ENCODE peak calls at places on chromosomes 11 and 22, in six cellular contexts. G is HCT116, I is A549, A is testis, H is K562, N is esophagus squamous epithelium. K is an unnamed sample.
A peak's percentile ranks its signal among the peaks of the same experiment; 100 is the strongest.

GRCh38 chr11:116037851-116038250 is 533.6 kb upstream of the CADM1 start:
- DNase-seq in I (no peak), N (no peak), H (no peak), G (no peak), A (no peak), K (no peak)

GRCh38 chr22:43216738-43217137 is 29.8 kb upstream of the TTLL12 start:
- DNase-seq in I (no peak), N (no peak), H (no peak), G (no peak), A (no peak), K (no peak)

GRCh38 chr11:129259950-129260349 is 67.8 kb upstream of the ARHGAP32 start:
- DNase-seq in G (no peak), I (no peak), H (no peak), A (no peak), N (no peak), K (no peak)

GRCh38 chr11:93945596-93945995 is 75.6 kb upstream of the HEPHL1 start:
- DNase-seq in N (no peak), A (no peak), I (no peak), G (no peak), H (no peak), K (no peak)

GRCh38 chr11:19187880-19188279 is 13.9 kb downstream of the CSRP3 start:
- DNase-seq in H (no peak), I (no peak), G (no peak), N (no peak), A (no peak), K (no peak)

GRCh38 chr22:46140989-46141928 is 9.1 kb upstream of the PPARA start:
- DNase-seq in H (no peak), I (no peak), N (no peak), A (no peak), G (no peak), K (no peak)

GRCh38 chr11:100618914-100619313 is 68.2 kb upstream of the ARHGAP42 start:
- DNase-seq in H (no peak), A (no peak), G (no peak), N (no peak), I (no peak), K (no peak)

GRCh38 chr11:130480721-130481140 is 32.3 kb downstream of the ADAMTS15 start:
- DNase-seq in G (no peak), A (no peak), H (no peak), N (no peak), I (no peak), K (no peak)

GRCh38 chr11:74418509-74418895 is 20.3 kb upstream of the PGM2L1 start:
- DNase-seq in H (no peak), A (no peak), I (peak; percentile 64), N (no peak), G (no peak), K (no peak)

GRCh38 chr22:23720855-23721254 is 30.0 kb downstream of the RGL4 start:
- DNase-seq in G (no peak), A (no peak), H (no peak), I (no peak), N (no peak), K (no peak)

GRCh38 chr11:72014761-72015320 is 16.1 kb downstream of the IL18BP start:
- DNase-seq in G (no peak), I (no peak), A (no peak), N (no peak), H (no peak), K (no peak)

GRCh38 chr22:25492950-25493790 is 71.3 kb upstream of the GRK3 start:
- DNase-seq in G (no peak), H (no peak), I (no peak), N (no peak), A (no peak), K (no peak)

GRCh38 chr11:120652705-120653335 is 141.3 kb downstream of the GRIK4 start:
- DNase-seq in A (no peak), I (peak; percentile 11), G (no peak), N (no peak), H (peak; percentile 13), K (no peak)

GRCh38 chr11:113345978-113346377 is 31.6 kb downstream of the TTC12 start:
- DNase-seq in G (no peak), I (no peak), N (no peak), A (no peak), H (no peak), K (no peak)

GRCh38 chr11:11567862-11568650 is 53.7 kb downstream of the GALNT18 start:
- DNase-seq in A (no peak), G (peak; percentile 22), H (no peak), N (no peak), I (no peak), K (no peak)

GRCh38 chr11:22343411-22344032 is 5.3 kb downstream of the SLC17A6 start:
- DNase-seq in G (no peak), A (no peak), H (no peak), N (no peak), I (no peak), K (no peak)

GRCh38 chr11:75356613-75357012 is 5.2 kb upstream of the ARRB1 start:
- DNase-seq in N (no peak), G (no peak), H (no peak), A (no peak), I (no peak), K (no peak)

GRCh38 chr11:45477588-45477987 is 187.8 kb downstream of the CHST1 start:
- DNase-seq in I (no peak), G (no peak), H (no peak), N (no peak), A (no peak), K (no peak)

GRCh38 chr11:94111241-94111640 is 17.4 kb upstream of the PANX1 start:
- DNase-seq in A (no peak), I (no peak), N (no peak), G (no peak), H (no peak), K (no peak)

GRCh38 chr11:116513894-116514293 is 258.9 kb downstream of the BUD13 start:
- DNase-seq in N (no peak), G (peak; percentile 46), H (peak; percentile 66), I (peak; percentile 54), A (peak; percentile 69), K (no peak)

GRCh38 chr11:72750556-72751292 is 1.5 kb downstream of the ARAP1 start:
- DNase-seq in I (no peak), A (no peak), H (no peak), N (no peak), G (no peak), K (peak; percentile 20)

GRCh38 chr11:72778535-72779494 is 15.0 kb downstream of the STARD10 start:
- DNase-seq in G (no peak), I (no peak), A (no peak), N (no peak), H (no peak), K (peak; percentile 18)

GRCh38 chr22:22156716-22157499 is 87.7 kb upstream of the VPREB1 start:
- DNase-seq in I (peak; percentile 80), A (peak; percentile 87), G (peak; percentile 74), H (peak; percentile 98), N (no peak), K (no peak)

GRCh38 chr11:74696488-74696887 is 34.7 kb downstream of the CHRDL2 start:
- DNase-seq in H (no peak), I (peak; percentile 43), A (no peak), N (no peak), G (no peak), K (no peak)

GRCh38 chr11:6328321-6328720 is 8.0 kb upstream of the CAVIN3 start:
- DNase-seq in H (no peak), I (no peak), N (no peak), A (no peak), G (no peak), K (no peak)

GRCh38 chr11:114134870-114135269 is 75.4 kb downstream of the ZBTB16 start:
- DNase-seq in N (no peak), H (no peak), A (no peak), G (no peak), I (no peak), K (no peak)

GRCh38 chr11:67278939-67279588 is 10.0 kb upstream of the ANKRD13D start:
- DNase-seq in H (no peak), A (no peak), N (no peak), G (no peak), I (no peak), K (peak; percentile 14)

GRCh38 chr11:134802116-134802515 is 390.1 kb upstream of the B3GAT1 start:
- DNase-seq in G (no peak), H (no peak), A (no peak), N (no peak), I (no peak), K (no peak)

GRCh38 chr11:117613521-117613920 is 183.5 kb downstream of the DSCAML1 start:
- DNase-seq in G (no peak), H (no peak), A (no peak), N (no peak), I (no peak), K (no peak)

GRCh38 chr11:1081601-1082311 is 7.1 kb downstream of the MUC2 start:
- DNase-seq in N (no peak), I (no peak), H (no peak), A (no peak), G (no peak), K (peak; percentile 59)
- TF ChIP-seq POLR2A in N (no peak), I (no peak), H (no peak), A (no peak), G (no peak), K (no peak)

GRCh38 chr11:44065161-44065571 is 904 bp upstream of the ACCS start:
- DNase-seq in N (no peak), G (no peak), H (no peak), A (no peak), I (no peak), K (no peak)

GRCh38 chr11:44068180-44068579 is 2.1 kb downstream of the ACCS start:
- DNase-seq in I (no peak), N (no peak), G (no peak), A (no peak), H (no peak), K (no peak)

GRCh38 chr11:44066732-44067131 is 662 bp downstream of the ACCS start:
- DNase-seq in I (peak; percentile 46), H (peak; percentile 23), N (no peak), G (peak; percentile 31), A (no peak), K (no peak)

GRCh38 chr11:44065851-44066731 is at the start of gene ACCS:
- DNase-seq in A (peak; percentile 98), I (peak; percentile 97), G (peak; percentile 88), H (peak; percentile 95), N (peak; percentile 83), K (peak; percentile 97)

DNA sequence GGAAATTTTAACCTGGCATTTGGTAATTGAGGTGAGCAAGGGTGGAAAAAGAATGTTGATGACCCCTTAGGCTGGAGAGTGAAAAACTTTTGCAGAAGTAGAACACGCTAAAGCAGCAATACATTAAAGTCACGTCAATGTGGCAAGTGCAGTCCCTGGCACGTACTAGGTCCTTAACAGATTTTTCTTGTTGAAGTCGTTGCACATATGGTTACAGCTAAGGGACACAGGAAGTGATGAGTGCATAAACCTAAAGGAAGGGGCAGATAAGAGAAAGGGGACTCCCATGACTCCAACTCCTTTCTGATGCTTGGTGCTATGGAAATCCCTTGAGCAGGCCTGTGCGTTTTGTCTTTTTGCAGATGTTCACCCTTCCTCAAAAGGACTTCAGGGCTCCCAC is 1.2 kb downstream of the ACCS start:
- DNase-seq in A (no peak), H (peak; percentile 68), N (no peak), G (no peak), I (no peak), K (no peak)
- H3K4me3 ChIP-seq in A (no peak overlapping the region), H (peak overlapping the region; percentile 55), N (no peak overlapping the region), G (peak overlapping the region; percentile 60), I (peak overlapping the region; percentile 75), K (peak overlapping the region; percentile 77)

GRCh38 chr11:65316979-65317786 is 2.5 kb downstream of the CDC42EP2 start:
- DNase-seq in N (no peak), G (peak; percentile 55), A (peak; percentile 63), H (peak; percentile 48), I (peak; percentile 67), K (peak; percentile 91)
- TF ChIP-seq POLR2A in N (no peak), G (no peak), A (no peak), H (no peak), I (no peak), K (no peak)

GRCh38 chr11:12746593-12747097 is 72.4 kb downstream of the TEAD1 start:
- DNase-seq in I (peak; percentile 52), N (no peak), H (peak; percentile 96), A (peak; percentile 69), G (peak; percentile 78), K (peak; percentile 87)
- H3K4me3 ChIP-seq in I (no peak overlapping the region), N (no peak overlapping the region), H (no peak overlapping the region), A (no peak overlapping the region), G (no peak overlapping the region), K (no peak overlapping the region)